ENCODE peak calls at places on chromosomes 1 and 21, in five cellular contexts. One of them, this sample, is unnamed.
A peak's percentile ranks its signal among the peaks of the same experiment; 100 is the strongest.

GRCh38 chr21:33544451-33544850 is 1.6 kb downstream of the SON start:
- DNase-seq in upper lobe of right lung: no peak
- DNase-seq in dorsolateral prefrontal cortex: no peak
- DNase-seq in pancreas: no peak
- DNase-seq in substantia nigra: no peak
- DNase-seq in this sample: no peak

GRCh38 chr1:208929575-208929974 is 653.9 kb upstream of the CAMK1G start:
- DNase-seq in upper lobe of right lung: no peak
- DNase-seq in dorsolateral prefrontal cortex: no peak
- DNase-seq in pancreas: no peak
- DNase-seq in substantia nigra: no peak
- DNase-seq in this sample: peak; percentile 50

GRCh38 chr1:32464191-32464715 is 619 bp upstream of the ZBTB8B start:
- DNase-seq in upper lobe of right lung: no peak
- DNase-seq in dorsolateral prefrontal cortex: no peak
- DNase-seq in pancreas: no peak
- DNase-seq in substantia nigra: no peak
- DNase-seq in this sample: no peak

GRCh38 chr1:111737216-111738132 is 1.7 kb downstream of the INKA2 start:
- DNase-seq in upper lobe of right lung: no peak
- DNase-seq in dorsolateral prefrontal cortex: no peak
- DNase-seq in pancreas: no peak
- DNase-seq in substantia nigra: no peak
- DNase-seq in this sample: no peak

GRCh38 chr1:85274969-85275453 is 1.4 kb downstream of the BCL10 start:
- DNase-seq in upper lobe of right lung: no peak
- DNase-seq in dorsolateral prefrontal cortex: no peak
- DNase-seq in pancreas: no peak
- DNase-seq in substantia nigra: no peak
- DNase-seq in this sample: peak; percentile 53

GRCh38 chr21:44006017-44006624 is 6.0 kb upstream of the TRAPPC10 start:
- DNase-seq in upper lobe of right lung: no peak
- DNase-seq in dorsolateral prefrontal cortex: no peak
- DNase-seq in pancreas: no peak
- DNase-seq in substantia nigra: no peak
- DNase-seq in this sample: peak; percentile 33

GRCh38 chr21:34598931-34599400 is 15.9 kb downstream of the RCAN1 start:
- DNase-seq in upper lobe of right lung: no peak
- DNase-seq in dorsolateral prefrontal cortex: no peak
- DNase-seq in pancreas: no peak
- DNase-seq in substantia nigra: no peak
- DNase-seq in this sample: peak; percentile 57

GRCh38 chr1:236063919-236064673 is 794 bp downstream of the NID1 start:
- DNase-seq in upper lobe of right lung: peak; percentile 72
- DNase-seq in dorsolateral prefrontal cortex: no peak
- DNase-seq in pancreas: peak; percentile 79
- DNase-seq in substantia nigra: no peak
- DNase-seq in this sample: no peak

GRCh38 chr1:162992945-162993344 is 76.2 kb upstream of the RGS4 start:
- DNase-seq in upper lobe of right lung: no peak
- DNase-seq in dorsolateral prefrontal cortex: no peak
- DNase-seq in pancreas: no peak
- DNase-seq in substantia nigra: no peak
- DNase-seq in this sample: no peak

GRCh38 chr1:53442297-53442696 is 16.9 kb upstream of the DMRTB1 start:
- DNase-seq in upper lobe of right lung: no peak
- DNase-seq in dorsolateral prefrontal cortex: no peak
- DNase-seq in pancreas: no peak
- DNase-seq in substantia nigra: no peak
- DNase-seq in this sample: no peak

GRCh38 chr21:45294509-45295291 is 7.0 kb upstream of the POFUT2 start:
- DNase-seq in upper lobe of right lung: peak; percentile 77
- DNase-seq in dorsolateral prefrontal cortex: no peak
- DNase-seq in pancreas: no peak
- DNase-seq in substantia nigra: no peak
- DNase-seq in this sample: no peak

GRCh38 chr1:244273845-244274619 is 177.7 kb downstream of the ADSS2 start:
- DNase-seq in upper lobe of right lung: peak; percentile 46
- DNase-seq in dorsolateral prefrontal cortex: no peak
- DNase-seq in pancreas: no peak
- DNase-seq in substantia nigra: peak; percentile 47
- DNase-seq in this sample: peak; percentile 51

GRCh38 chr1:19504796-19505693 is 19.7 kb upstream of the CAPZB start:
- DNase-seq in upper lobe of right lung: no peak
- DNase-seq in dorsolateral prefrontal cortex: no peak
- DNase-seq in pancreas: no peak
- DNase-seq in substantia nigra: no peak
- DNase-seq in this sample: no peak

GRCh38 chr1:16436946-16437474 is at the start of gene SPATA21:
- DNase-seq in upper lobe of right lung: no peak
- DNase-seq in dorsolateral prefrontal cortex: no peak
- DNase-seq in pancreas: no peak
- DNase-seq in substantia nigra: no peak
- DNase-seq in this sample: no peak

GRCh38 chr1:64050601-64051000 is 152.8 kb upstream of the UBE2U start:
- DNase-seq in upper lobe of right lung: no peak
- DNase-seq in dorsolateral prefrontal cortex: no peak
- DNase-seq in pancreas: no peak
- DNase-seq in substantia nigra: no peak
- DNase-seq in this sample: no peak

GRCh38 chr1:51445346-51446090 is 73.5 kb downstream of the EPS15 start:
- DNase-seq in upper lobe of right lung: no peak
- DNase-seq in dorsolateral prefrontal cortex: no peak
- DNase-seq in pancreas: no peak
- DNase-seq in substantia nigra: no peak
- DNase-seq in this sample: no peak

GRCh38 chr1:162187676-162188075 is 118.2 kb downstream of the NOS1AP start:
- DNase-seq in upper lobe of right lung: no peak
- DNase-seq in dorsolateral prefrontal cortex: no peak
- DNase-seq in pancreas: no peak
- DNase-seq in substantia nigra: no peak
- DNase-seq in this sample: no peak

GRCh38 chr1:219812491-219813221 is 115.7 kb downstream of the SLC30A10 start:
- DNase-seq in upper lobe of right lung: no peak
- DNase-seq in dorsolateral prefrontal cortex: no peak
- DNase-seq in pancreas: no peak
- DNase-seq in substantia nigra: peak; percentile 19
- DNase-seq in this sample: peak; percentile 18
- H3K27ac ChIP-seq in upper lobe of right lung: no peak overlapping the region
- H3K27ac ChIP-seq in dorsolateral prefrontal cortex: no peak overlapping the region
- H3K27ac ChIP-seq in pancreas: no peak overlapping the region
- H3K27ac ChIP-seq in substantia nigra: no peak overlapping the region
- H3K27ac ChIP-seq in this sample: no peak overlapping the region

DNA sequence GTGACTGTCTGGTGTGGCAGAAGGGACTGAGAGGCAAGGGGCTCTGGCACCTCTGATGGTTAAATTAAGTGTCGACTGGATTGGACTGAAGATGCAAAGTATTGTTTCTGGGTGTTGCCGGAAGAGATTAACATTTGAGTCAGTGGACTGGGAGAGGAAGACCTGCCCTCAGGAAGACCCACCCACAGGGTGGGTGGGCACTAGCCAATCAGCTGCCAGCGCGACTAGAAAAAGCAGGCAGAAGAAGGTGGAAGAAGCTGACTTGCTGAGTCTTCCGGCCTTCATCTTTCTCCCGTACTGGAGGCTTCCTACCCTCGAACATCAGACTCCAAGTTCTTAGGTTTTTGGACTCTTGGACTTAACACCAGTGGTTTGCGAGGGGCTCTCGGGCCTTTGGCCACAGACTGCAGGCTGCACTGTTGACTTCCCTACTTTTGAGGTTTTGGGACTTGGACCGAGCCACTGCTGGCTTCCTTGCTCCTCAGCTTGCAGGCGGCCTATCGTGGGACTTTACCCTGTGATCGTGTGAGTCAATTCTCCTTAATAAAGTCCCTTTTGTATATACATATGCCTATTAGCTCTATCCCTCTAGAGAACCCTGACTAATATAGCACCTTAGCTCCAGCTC is 79.6 kb downstream of the KAZN start:
- DNase-seq in upper lobe of right lung: no peak
- DNase-seq in dorsolateral prefrontal cortex: no peak
- DNase-seq in pancreas: no peak
- DNase-seq in substantia nigra: no peak
- DNase-seq in this sample: no peak
- H3K27ac ChIP-seq in upper lobe of right lung: no peak overlapping the region
- H3K27ac ChIP-seq in dorsolateral prefrontal cortex: no peak overlapping the region
- H3K27ac ChIP-seq in pancreas: no peak overlapping the region
- H3K27ac ChIP-seq in substantia nigra: no peak overlapping the region
- H3K27ac ChIP-seq in this sample: no peak overlapping the region

GRCh38 chr1:219465247-219466093 is 147.4 kb downstream of the ZC3H11B start:
- DNase-seq in upper lobe of right lung: no peak
- DNase-seq in dorsolateral prefrontal cortex: no peak
- DNase-seq in pancreas: no peak
- DNase-seq in substantia nigra: no peak
- DNase-seq in this sample: peak; percentile 57
- H3K27ac ChIP-seq in upper lobe of right lung: no peak overlapping the region
- H3K27ac ChIP-seq in dorsolateral prefrontal cortex: no peak overlapping the region
- H3K27ac ChIP-seq in pancreas: no peak overlapping the region
- H3K27ac ChIP-seq in substantia nigra: no peak overlapping the region
- H3K27ac ChIP-seq in this sample: peak overlapping the region; percentile 9

DNA sequence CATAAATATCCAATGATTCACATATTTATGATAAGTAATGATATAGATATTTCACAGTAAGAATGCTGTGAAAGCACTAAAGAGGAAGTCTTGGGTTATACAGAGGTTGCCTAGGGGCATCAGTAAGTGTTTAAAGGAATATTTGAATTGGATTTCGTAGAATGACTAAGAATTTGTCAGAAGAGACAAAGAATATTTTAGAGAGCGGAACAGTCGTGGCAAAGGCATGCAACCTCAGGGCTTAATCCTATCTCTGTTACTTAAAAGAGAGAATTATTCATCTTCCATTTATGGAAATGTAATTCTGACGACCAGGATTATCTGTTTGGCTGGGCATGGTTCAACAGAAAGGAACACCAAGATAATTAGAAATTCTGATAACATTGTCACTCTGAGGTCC is 171.9 kb upstream of the NR5A2 start:
- DNase-seq in upper lobe of right lung: no peak
- DNase-seq in dorsolateral prefrontal cortex: no peak
- DNase-seq in pancreas: no peak
- DNase-seq in substantia nigra: no peak
- DNase-seq in this sample: peak; percentile 53
- H3K27ac ChIP-seq in upper lobe of right lung: no peak overlapping the region
- H3K27ac ChIP-seq in dorsolateral prefrontal cortex: no peak overlapping the region
- H3K27ac ChIP-seq in pancreas: no peak overlapping the region
- H3K27ac ChIP-seq in substantia nigra: no peak overlapping the region
- H3K27ac ChIP-seq in this sample: peak overlapping the region; percentile 73

GRCh38 chr1:9555942-9556341 is 16.7 kb downstream of the SLC25A33 start:
- DNase-seq in upper lobe of right lung: no peak
- DNase-seq in dorsolateral prefrontal cortex: no peak
- DNase-seq in pancreas: no peak
- DNase-seq in substantia nigra: no peak
- DNase-seq in this sample: no peak

GRCh38 chr1:9557624-9558023 is 18.4 kb downstream of the SLC25A33 start:
- DNase-seq in upper lobe of right lung: no peak
- DNase-seq in dorsolateral prefrontal cortex: no peak
- DNase-seq in pancreas: no peak
- DNase-seq in substantia nigra: no peak
- DNase-seq in this sample: no peak

GRCh38 chr1:9558946-9559545 is 19.8 kb downstream of the SLC25A33 start:
- DNase-seq in upper lobe of right lung: no peak
- DNase-seq in dorsolateral prefrontal cortex: no peak
- DNase-seq in pancreas: no peak
- DNase-seq in substantia nigra: no peak
- DNase-seq in this sample: no peak

GRCh38 chr1:9559673-9560072 is 20.4 kb downstream of the SLC25A33 start:
- DNase-seq in upper lobe of right lung: no peak
- DNase-seq in dorsolateral prefrontal cortex: no peak
- DNase-seq in pancreas: no peak
- DNase-seq in substantia nigra: no peak
- DNase-seq in this sample: no peak

DNA sequence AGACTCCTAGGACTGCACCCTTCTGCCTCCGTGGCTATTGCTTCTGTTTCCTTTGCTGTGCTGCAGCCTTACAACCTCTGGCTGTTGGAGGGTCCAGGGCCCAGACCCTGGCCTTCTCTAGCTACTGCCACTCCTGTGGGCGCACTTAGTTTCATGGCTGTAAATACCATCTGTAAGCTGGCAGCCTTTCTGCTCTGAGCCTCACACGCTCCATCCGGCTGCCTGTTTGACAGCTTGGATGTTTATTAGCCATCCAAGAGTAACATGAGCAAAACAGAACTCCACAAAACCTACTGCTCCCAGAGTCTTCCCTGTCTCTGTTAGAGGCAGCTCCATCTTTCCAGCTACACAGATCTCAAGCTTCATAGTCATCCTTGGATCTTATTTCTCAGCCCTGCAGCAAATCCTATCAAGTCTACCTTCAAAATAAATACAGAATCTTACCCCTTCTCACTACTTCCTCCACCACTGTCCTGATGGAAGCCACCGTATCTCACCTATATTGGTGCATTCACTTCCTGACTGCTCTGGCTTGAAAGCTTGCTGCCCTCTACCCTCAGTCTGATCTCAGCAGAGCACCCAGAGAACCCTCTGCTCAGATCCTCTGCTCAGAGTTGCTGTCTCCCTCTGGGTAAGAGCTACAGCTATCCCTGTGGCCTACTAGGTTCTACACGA is 19.1 kb downstream of the SLC25A33 start:
- DNase-seq in upper lobe of right lung: no peak
- DNase-seq in dorsolateral prefrontal cortex: no peak
- DNase-seq in pancreas: no peak
- DNase-seq in substantia nigra: no peak
- DNase-seq in this sample: no peak
- H3K27ac ChIP-seq in upper lobe of right lung: no peak overlapping the region
- H3K27ac ChIP-seq in dorsolateral prefrontal cortex: no peak overlapping the region
- H3K27ac ChIP-seq in pancreas: no peak overlapping the region
- H3K27ac ChIP-seq in substantia nigra: no peak overlapping the region
- H3K27ac ChIP-seq in this sample: no peak overlapping the region

This sample was measured in epithelial cell of prostate.